ENCODE peak calls at places on chromosomes 1 and 21, in four cellular contexts. I is A549, C is K562, M is HepG2. E is an unnamed sample.
A peak's percentile ranks its signal among the peaks of the same experiment; 100 is the strongest.

GRCh38 chr1:201127755-201128455 is 921 bp upstream of the ASCL5 start:
- DNase-seq in M (peak; percentile 9), I (no peak), C (no peak), E (no peak)

GRCh38 chr1:156417700-156418015 is 48.6 kb downstream of the RHBG start:
- DNase-seq in I (no peak), C (no peak), M (no peak), E (no peak)

GRCh38 chr1:232952514-232953175 is 2.2 kb downstream of the NTPCR start:
- DNase-seq in C (peak; percentile 68), M (peak; percentile 51), I (peak; percentile 80), E (peak; percentile 77)

GRCh38 chr21:43467785-43468184 is 40.9 kb upstream of the SIK1 start:
- DNase-seq in C (no peak), I (no peak), M (no peak), E (no peak)

GRCh38 chr1:53455592-53455991 is 3.6 kb upstream of the DMRTB1 start:
- DNase-seq in C (no peak), I (no peak), M (no peak), E (no peak)

GRCh38 chr21:36960676-36961284 is 5.7 kb downstream of the HLCS start:
- DNase-seq in C (no peak), I (no peak), M (no peak), E (no peak)

GRCh38 chr1:227370463-227371254 is 52.4 kb upstream of the CDC42BPA start:
- DNase-seq in I (no peak), C (no peak), M (no peak), E (no peak)

GRCh38 chr1:236142358-236143103 is at the start of gene GPR137B:
- DNase-seq in I (peak; percentile 66), C (peak; percentile 49), M (no peak), E (peak; percentile 52)

GRCh38 chr21:46668381-46668780 is 32.9 kb downstream of the PRMT2 start:
- DNase-seq in M (no peak), C (no peak), I (no peak), E (no peak)

GRCh38 chr1:155226910-155227260 is 18.4 kb downstream of the MTX1 start:
- DNase-seq in M (peak; percentile 38), I (peak; percentile 52), C (peak; percentile 61), E (peak; percentile 60)
- TF ChIP-seq HMGXB4 in M (peak; percentile 75), I (no peak), C (no peak), E (peak; percentile 10)

GRCh38 chr1:27530192-27530591 is 40.2 kb upstream of the WASF2 start:
- DNase-seq in I (no peak), M (no peak), C (no peak), E (no peak)
- TF ChIP-seq HMGXB4 in I (no peak), M (no peak), C (no peak), E (no peak)

GRCh38 chr1:19484338-19484792 is 974 bp downstream of the CAPZB start:
- DNase-seq in C (no peak), M (no peak), I (no peak), E (peak; percentile 33)
- TF ChIP-seq HMGXB4 in C (no peak), M (no peak), I (no peak), E (peak; percentile 3)

GRCh38 chr1:221851341-221851740 is 109.5 kb upstream of the DUSP10 start:
- DNase-seq in C (no peak), M (no peak), I (no peak), E (no peak)

GRCh38 chr1:221850788-221851187 is 108.9 kb upstream of the DUSP10 start:
- DNase-seq in I (no peak), C (no peak), M (no peak), E (no peak)

GRCh38 chr1:221855156-221855555 is 113.3 kb upstream of the DUSP10 start:
- DNase-seq in I (no peak), M (no peak), C (no peak), E (no peak)

GRCh38 chr1:221858758-221859157 is 116.9 kb upstream of the DUSP10 start:
- DNase-seq in I (no peak), C (no peak), M (no peak), E (no peak)

DNA sequence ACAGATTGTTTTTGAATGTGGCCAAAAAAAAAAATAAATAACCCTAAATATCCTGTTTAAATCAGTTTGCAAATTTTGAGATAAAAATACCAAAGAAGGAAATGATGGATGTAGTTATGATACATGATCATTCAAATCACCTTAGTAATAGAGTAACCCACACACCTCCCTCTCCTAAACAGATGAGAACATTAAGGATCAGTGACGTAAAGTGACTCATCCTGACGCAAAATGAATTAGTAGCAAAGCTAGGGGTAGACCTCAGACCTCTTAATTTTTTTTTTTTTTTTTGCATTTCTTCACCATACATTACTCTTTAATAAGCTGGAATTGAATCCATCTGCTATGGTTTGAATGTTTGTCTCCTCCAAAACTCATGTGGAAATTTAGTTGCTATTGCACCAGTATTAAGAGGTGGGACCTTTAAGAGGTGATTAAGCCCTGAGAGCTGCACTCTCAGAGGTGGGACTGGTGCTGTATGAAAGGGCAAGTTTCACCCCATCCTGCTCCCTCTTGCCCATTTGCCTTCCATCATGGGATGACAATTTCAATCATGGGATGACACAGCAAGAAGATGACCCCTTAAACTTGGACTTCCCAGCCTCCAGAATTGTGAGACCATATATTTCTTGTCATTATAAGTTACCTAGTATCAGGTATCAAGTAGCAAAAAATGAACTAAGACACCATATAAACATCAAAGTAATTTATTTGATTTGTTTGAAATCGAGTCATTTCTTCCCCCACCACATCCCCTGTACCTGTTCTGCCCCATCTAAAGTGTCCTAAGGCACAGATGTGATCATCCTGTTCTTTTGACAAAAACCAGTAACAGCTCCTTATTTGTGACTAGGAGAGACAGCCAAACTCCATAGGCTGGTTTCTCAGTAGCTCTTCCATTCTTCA is 114.6 kb upstream of the DUSP10 start:
- DNase-seq in I (no peak), C (no peak), M (no peak), E (no peak)
- TF ChIP-seq HMGXB4 in I (no peak), C (no peak), M (no peak), E (no peak)